ENCODE peak calls at places on chromosomes 11 and 22, in six cellular contexts. K is IMR-90, R is A549, Z is GM12878, G is HepG2, Q is K562. O is an unnamed sample.

GRCh38 chr11:103453901-103454300 is 344.7 kb downstream of the DYNC2H1 start:
- DNase-seq in K (no peak), R (no peak), Z (no peak), G (no peak), Q (no peak), O (no peak)

GRCh38 chr11:78350646-78351165 is 66.9 kb downstream of the GAB2 start:
- DNase-seq in K (peak), R (no peak), Z (peak), G (no peak), Q (peak), O (no peak)

GRCh38 chr11:117559698-117560097 is 232.0 kb downstream of the CEP164 start:
- DNase-seq in K (no peak), R (no peak), Z (no peak), G (no peak), Q (no peak), O (no peak)

GRCh38 chr11:22677153-22677890 is 10.9 kb downstream of the GAS2 start:
- DNase-seq in K (no peak), R (no peak), Z (no peak), G (no peak), Q (no peak), O (no peak)

GRCh38 chr22:38758276-38758945 is 2.6 kb upstream of the SUN2 start:
- DNase-seq in K (no peak), R (no peak), Z (no peak), G (no peak), Q (peak), O (no peak)

GRCh38 chr11:61123775-61124571 is 21.7 kb downstream of the CD5 start:
- DNase-seq in K (no peak), R (no peak), Z (no peak), G (no peak), Q (peak), O (no peak)

GRCh38 chr11:46710821-46711269 is 8.2 kb upstream of the F2 start:
- DNase-seq in K (peak), R (no peak), Z (no peak), G (no peak), Q (no peak), O (no peak)

GRCh38 chr11:123351375-123351774 is 78.7 kb upstream of the GRAMD1B start:
- DNase-seq in K (no peak), R (no peak), Z (no peak), G (no peak), Q (no peak), O (no peak)

GRCh38 chr11:97461044-97461880 is 1071.4 kb downstream of the JRKL start:
- DNase-seq in K (no peak), R (no peak), Z (no peak), G (no peak), Q (no peak), O (no peak)

GRCh38 chr11:2643746-2644145 is 56.0 kb downstream of the KCNQ1OT1 start:
- DNase-seq in K (no peak), R (no peak), Z (no peak), G (no peak), Q (no peak), O (no peak)

GRCh38 chr11:13135385-13136271 is 126.5 kb downstream of the RASSF10 start:
- DNase-seq in K (peak), R (no peak), Z (no peak), G (peak), Q (peak), O (no peak)

GRCh38 chr11:7548659-7549283 is 35.0 kb downstream of the PPFIBP2 start:
- DNase-seq in K (no peak), R (no peak), Z (no peak), G (peak), Q (peak), O (peak)

GRCh38 chr11:1906146-1906545 is 13.4 kb upstream of the TNNT3 start:
- DNase-seq in K (no peak), R (no peak), Z (no peak), G (no peak), Q (no peak), O (no peak)

GRCh38 chr11:73366265-73366610 is 10.0 kb upstream of the RELT start:
- DNase-seq in K (no peak), R (no peak), Z (no peak), G (no peak), Q (no peak), O (no peak)

GRCh38 chr11:35474677-35475076 is 50.7 kb downstream of the PAMR1 start:
- DNase-seq in K (no peak), R (no peak), Z (no peak), G (no peak), Q (no peak), O (no peak)

GRCh38 chr11:130102457-130103249 is 33.0 kb downstream of the APLP2 start:
- DNase-seq in K (no peak), R (no peak), Z (no peak), G (no peak), Q (no peak), O (no peak)
- TF ChIP-seq BHLHE40 in K (no peak), R (no peak), Z (no peak), G (no peak), Q (no peak), O (no peak)

GRCh38 chr22:26168934-26169311 is 339 bp upstream of the SEZ6L start:
- DNase-seq in K (no peak), R (no peak), Z (no peak), G (no peak), Q (no peak), O (no peak)
- TF ChIP-seq BHLHE40 in K (no peak), R (no peak), Z (no peak), G (no peak), Q (no peak), O (no peak)

GRCh38 chr22:28750471-28750881 is 8.6 kb downstream of the HSCB start:
- DNase-seq in K (peak), R (no peak), Z (no peak), G (no peak), Q (no peak), O (no peak)
- TF ChIP-seq BHLHE40 in K (no peak), R (no peak), Z (no peak), G (no peak), Q (no peak), O (no peak)

DNA sequence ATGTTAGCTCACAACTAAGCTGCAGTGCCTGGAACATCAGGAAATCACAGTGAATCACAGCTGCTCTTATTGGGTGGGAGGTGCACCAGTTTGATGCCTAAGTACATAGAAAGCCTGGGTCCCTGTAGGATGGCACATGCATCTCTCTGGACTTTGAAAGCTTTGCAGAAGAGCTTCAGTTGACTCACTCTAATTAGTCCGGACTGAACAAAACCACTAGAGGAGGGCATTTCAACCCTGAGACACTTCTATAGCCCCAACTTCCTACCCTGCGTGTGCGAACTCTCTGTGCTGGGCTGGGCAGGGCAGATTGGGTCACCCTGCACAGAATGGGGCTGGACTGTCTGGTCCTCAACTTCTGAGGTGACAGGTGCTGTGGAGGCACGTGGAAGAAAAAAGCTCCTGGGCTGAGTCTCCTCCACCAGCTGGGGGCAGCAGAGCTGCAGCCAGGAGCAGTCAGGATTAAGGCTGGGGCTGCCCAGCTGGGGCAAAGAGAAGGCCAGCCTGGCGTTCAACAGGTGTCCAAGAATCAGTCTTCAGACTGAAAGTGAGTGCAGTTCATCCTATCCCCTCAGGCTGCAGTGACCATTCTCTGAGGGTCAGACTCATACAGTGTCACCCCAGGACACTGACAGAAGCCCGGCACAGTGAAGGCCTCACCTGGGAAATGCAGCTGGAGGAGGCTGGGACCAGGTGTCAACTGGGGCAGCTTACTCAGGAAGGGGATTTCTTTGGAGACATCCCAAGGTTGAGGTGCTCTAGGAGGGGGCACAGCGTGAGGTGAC is 22.1 kb downstream of the GGTLC2 start:
- DNase-seq in K (peak), R (peak), Z (no peak), G (peak), Q (peak), O (peak)
- TF ChIP-seq BHLHE40 in K (peak), R (no peak), Z (peak), G (no peak), Q (no peak), O (no peak)

O was measured in HEK293T.